ENCODE peak calls at places on chromosomes 1 and 21, in nine cellular contexts. M, X, C, L, S, T, O, F and Q are unnamed samples.

GRCh38 chr1:86499987-86500593 is 31.4 kb downstream of the CLCA1 start:
- DNase-seq in C (no peak), S (no peak), L (peak; percentile 16), X (peak; percentile 33), O (peak; percentile 28), F (peak; percentile 69), M (peak; percentile 17), T (no peak), Q (no peak)

GRCh38 chr1:222521299-222522104 is 26.4 kb downstream of the HHIPL2 start:
- DNase-seq in M (no peak), F (no peak), X (no peak), L (no peak), O (no peak), C (no peak), T (no peak), S (no peak), Q (no peak)

GRCh38 chr1:43853161-43853921 is 80.3 kb upstream of the ARTN start:
- DNase-seq in T (peak; percentile 56), S (no peak), M (peak; percentile 29), O (peak; percentile 97), F (no peak), C (no peak), X (peak; percentile 56), L (no peak), Q (no peak)

GRCh38 chr1:232667781-232668101 is 37.8 kb upstream of the SIPA1L2 start:
- DNase-seq in O (no peak), S (no peak), L (no peak), F (no peak), C (no peak), X (no peak), T (no peak), M (no peak), Q (no peak)

GRCh38 chr21:37032877-37033471 is 26.5 kb downstream of the RIPPLY3 start:
- DNase-seq in O (no peak), C (no peak), X (no peak), L (no peak), T (peak; percentile 34), F (no peak), S (no peak), M (no peak), Q (no peak)

GRCh38 chr1:241637046-241637590 is 3.1 kb downstream of the CHML start:
- DNase-seq in M (no peak), L (no peak), C (no peak), F (no peak), S (no peak), X (no peak), O (no peak), T (no peak), Q (no peak)

GRCh38 chr1:185656663-185657062 is 77.5 kb upstream of the HMCN1 start:
- DNase-seq in F (no peak), M (no peak), X (no peak), T (no peak), L (peak; percentile 19), C (no peak), S (no peak), O (no peak), Q (no peak)

GRCh38 chr1:119541389-119541788 is 34.4 kb downstream of the HSD3B1 start:
- DNase-seq in L (no peak), C (no peak), X (no peak), F (no peak), O (no peak), S (no peak), T (no peak), M (no peak), Q (no peak)

GRCh38 chr1:39590546-39590945 is 14.0 kb upstream of the PABPC4 start:
- DNase-seq in C (no peak), T (no peak), M (no peak), X (no peak), L (no peak), F (no peak), O (no peak), S (no peak), Q (no peak)

GRCh38 chr1:231415018-231415583 is 7.0 kb downstream of the EGLN1 start:
- DNase-seq in C (no peak), X (no peak), F (no peak), L (no peak), S (no peak), O (no peak), M (no peak), T (no peak), Q (no peak)

GRCh38 chr1:41952208-41952607 is 33.5 kb upstream of the HIVEP3 start:
- DNase-seq in S (no peak), L (no peak), F (no peak), C (no peak), O (no peak), T (no peak), M (no peak), X (no peak), Q (no peak)

GRCh38 chr1:85612704-85613361 is 32.3 kb downstream of the CCN1 start:
- DNase-seq in T (peak; percentile 94), S (no peak), L (peak; percentile 46), X (no peak), C (no peak), M (no peak), O (no peak), F (peak; percentile 74), Q (no peak)

GRCh38 chr1:25699501-25700089 is 83.0 kb downstream of the MAN1C1 start:
- DNase-seq in M (no peak), X (no peak), S (no peak), O (no peak), T (no peak), C (no peak), L (no peak), F (peak; percentile 88), Q (no peak)

GRCh38 chr1:33949570-33949969 is 85.7 kb downstream of the HMGB4 start:
- DNase-seq in O (no peak), S (no peak), X (no peak), C (no peak), F (no peak), M (no peak), L (no peak), T (no peak), Q (no peak)

GRCh38 chr21:36815284-36815683 is 116.4 kb downstream of the SIM2 start:
- DNase-seq in T (no peak), O (no peak), L (no peak), X (no peak), F (no peak), C (no peak), S (no peak), M (no peak), Q (no peak)